ENCODE peak calls at places on chromosome 6, in nine cellular contexts. H is H1, O is GM12878, P is stomach, Y is sigmoid colon, Q is transverse colon, N is spleen, A is HCT116, K is GM12892. X is an unnamed sample.

GRCh38 chr6:12363651-12364381 is 73.7 kb downstream of the EDN1 start:
- DNase-seq in H (no peak), O (peak), P (peak), Y (no peak), Q (peak), N (peak), A (no peak), K (no peak), X (no peak)

GRCh38 chr6:33126101-33126714 is 50.4 kb downstream of the HLA-DPB1 start:
- DNase-seq in H (peak), O (no peak), P (peak), Y (peak), Q (peak), N (peak), A (peak), K (no peak), X (peak)

GRCh38 chr6:79506251-79506650 is 31.0 kb downstream of the LCA5 start:
- DNase-seq in H (no peak), O (no peak), P (no peak), Y (no peak), Q (no peak), N (no peak), A (no peak), K (no peak), X (no peak)

GRCh38 chr6:112802154-112802553 is 455.0 kb downstream of the RFPL4B start:
- DNase-seq in H (no peak), O (no peak), P (no peak), Y (no peak), Q (no peak), N (no peak), A (no peak), K (no peak), X (no peak)

GRCh38 chr6:101531538-101531937 is 138.0 kb downstream of the GRIK2 start:
- DNase-seq in H (no peak), O (no peak), P (no peak), Y (no peak), Q (no peak), N (no peak), A (no peak), K (no peak), X (no peak)

GRCh38 chr6:158660331-158660730 is 10.5 kb downstream of the SYTL3 start:
- DNase-seq in H (peak), O (no peak), P (peak), Y (peak), Q (peak), N (peak), A (no peak), K (no peak), X (peak)

GRCh38 chr6:149723771-149724417 is 6.0 kb upstream of the LATS1 start:
- DNase-seq in H (no peak), O (no peak), P (peak), Y (no peak), Q (peak), N (peak), A (peak), K (no peak), X (peak)

GRCh38 chr6:15968519-15968918 is 160.4 kb upstream of the MYLIP start:
- DNase-seq in H (no peak), O (no peak), P (no peak), Y (no peak), Q (no peak), N (no peak), A (no peak), K (no peak), X (no peak)

GRCh38 chr6:153126218-153126617 is 4.9 kb downstream of the RGS17 start:
- DNase-seq in H (no peak), O (no peak), P (no peak), Y (no peak), Q (no peak), N (no peak), A (no peak), K (no peak), X (no peak)

GRCh38 chr6:52154381-52154780 is 31.8 kb upstream of the IL17A start:
- DNase-seq in H (no peak), O (no peak), P (no peak), Y (no peak), Q (no peak), N (no peak), A (no peak), K (no peak), X (no peak)

GRCh38 chr6:3323696-3324261 is 65.0 kb downstream of the PSMG4 start:
- DNase-seq in H (no peak), O (no peak), P (no peak), Y (no peak), Q (no peak), N (peak), A (no peak), K (no peak), X (no peak)

GRCh38 chr6:31966997-31967925 is 4.7 kb downstream of the DXO start:
- DNase-seq in H (no peak), O (no peak), P (no peak), Y (no peak), Q (no peak), N (peak), A (no peak), K (no peak), X (no peak)

GRCh38 chr6:123940551-123940950 is 136.9 kb downstream of the NKAIN2 start:
- DNase-seq in H (no peak), O (no peak), P (no peak), Y (no peak), Q (no peak), N (no peak), A (no peak), K (no peak), X (no peak)

GRCh38 chr6:66134021-66134420 is 427.0 kb upstream of the EYS start:
- DNase-seq in H (no peak), O (no peak), P (no peak), Y (no peak), Q (no peak), N (no peak), A (no peak), K (no peak), X (no peak)

GRCh38 chr6:89613790-89614189 is 24.8 kb downstream of the LYRM2 start:
- DNase-seq in H (no peak), O (no peak), P (no peak), Y (no peak), Q (no peak), N (no peak), A (no peak), K (no peak), X (no peak)

GRCh38 chr6:56803594-56803993 is 151.3 kb upstream of the BEND6 start:
- DNase-seq in H (no peak), O (no peak), P (no peak), Y (no peak), Q (no peak), N (no peak), A (no peak), K (no peak), X (no peak)

GRCh38 chr6:130020892-130021483 is 2.6 kb downstream of the L3MBTL3 start:
- DNase-seq in H (peak), O (peak), P (peak), Y (peak), Q (peak), N (peak), A (peak), K (peak), X (peak)
- TF ChIP-seq POLR2AphosphoS5 in H (no peak), O (no peak), P (peak), Y (peak), Q (no peak), N (peak), A (no peak), K (no peak), X (peak)

GRCh38 chr6:108565893-108566292 is 5.2 kb downstream of the FOXO3 start:
- DNase-seq in H (no peak), O (no peak), P (no peak), Y (peak), Q (peak), N (no peak), A (no peak), K (no peak), X (no peak)
- TF ChIP-seq POLR2AphosphoS5 in H (no peak), O (no peak), P (peak), Y (peak), Q (peak), N (peak), A (no peak), K (no peak), X (peak)

GRCh38 chr6:27016689-27017088 is 230.8 kb upstream of the PRSS16 start:
- DNase-seq in H (no peak), O (no peak), P (no peak), Y (no peak), Q (no peak), N (no peak), A (no peak), K (no peak), X (no peak)

GRCh38 chr6:27025351-27025750 is 222.2 kb upstream of the PRSS16 start:
- DNase-seq in H (no peak), O (no peak), P (no peak), Y (no peak), Q (no peak), N (no peak), A (no peak), K (no peak), X (no peak)

GRCh38 chr6:27020553-27020880 is 227.0 kb upstream of the PRSS16 start:
- DNase-seq in H (no peak), O (no peak), P (no peak), Y (no peak), Q (no peak), N (no peak), A (no peak), K (no peak), X (no peak)

GRCh38 chr6:27023664-27024063 is 223.8 kb upstream of the PRSS16 start:
- DNase-seq in H (no peak), O (no peak), P (no peak), Y (no peak), Q (no peak), N (no peak), A (no peak), K (no peak), X (no peak)

GRCh38 chr6:27019651-27020552 is 227.6 kb upstream of the PRSS16 start:
- DNase-seq in H (peak), O (peak), P (peak), Y (peak), Q (peak), N (peak), A (peak), K (peak), X (peak)
- TF ChIP-seq POLR2AphosphoS5 in H (peak), O (peak), P (peak), Y (peak), Q (peak), N (peak), A (peak), K (no peak), X (peak)

GRCh38 chr6:7409740-7410139 is 20.1 kb downstream of the RIOK1 start:
- DNase-seq in H (no peak), O (no peak), P (no peak), Y (no peak), Q (no peak), N (no peak), A (no peak), K (no peak), X (no peak)

GRCh38 chr6:7410801-7411200 is 21.2 kb downstream of the RIOK1 start:
- DNase-seq in H (no peak), O (no peak), P (no peak), Y (no peak), Q (no peak), N (no peak), A (no peak), K (no peak), X (no peak)

GRCh38 chr6:7402746-7403145 is 13.1 kb downstream of the RIOK1 start:
- DNase-seq in H (no peak), O (no peak), P (no peak), Y (no peak), Q (no peak), N (no peak), A (no peak), K (no peak), X (no peak)

GRCh38 chr6:7404546-7404945 is 14.9 kb downstream of the RIOK1 start:
- DNase-seq in H (no peak), O (no peak), P (no peak), Y (no peak), Q (no peak), N (no peak), A (no peak), K (no peak), X (no peak)

GRCh38 chr6:7406743-7407142 is 17.1 kb downstream of the RIOK1 start:
- DNase-seq in H (no peak), O (no peak), P (no peak), Y (no peak), Q (no peak), N (no peak), A (no peak), K (no peak), X (no peak)
- TF ChIP-seq POLR2AphosphoS5 in H (no peak), O (no peak), P (no peak), Y (no peak), Q (no peak), N (no peak), A (no peak), K (no peak), X (no peak)

GRCh38 chr6:125787791-125788190 is 3.0 kb upstream of the NCOA7 start:
- DNase-seq in H (no peak), O (no peak), P (peak), Y (no peak), Q (no peak), N (no peak), A (no peak), K (no peak), X (no peak)

GRCh38 chr6:125791151-125791819 is 525 bp downstream of the NCOA7 start:
- DNase-seq in H (no peak), O (no peak), P (peak), Y (no peak), Q (peak), N (peak), A (no peak), K (no peak), X (peak)

GRCh38 chr6:125789167-125789566 is 1.6 kb upstream of the NCOA7 start:
- DNase-seq in H (no peak), O (no peak), P (no peak), Y (peak), Q (no peak), N (peak), A (no peak), K (no peak), X (no peak)

GRCh38 chr6:125790403-125791150 is at the start of gene NCOA7:
- DNase-seq in H (peak), O (no peak), P (peak), Y (peak), Q (peak), N (peak), A (no peak), K (peak), X (peak)

GRCh38 chr6:125789576-125790402 is 971 bp upstream of the NCOA7 start:
- DNase-seq in H (peak), O (no peak), P (peak), Y (peak), Q (peak), N (peak), A (no peak), K (no peak), X (peak)
- TF ChIP-seq POLR2AphosphoS5 in H (peak), O (peak), P (no peak), Y (peak), Q (peak), N (no peak), A (no peak), K (no peak), X (no peak)

GRCh38 chr6:114052141-114052540 is 81.2 kb upstream of the HDAC2 start:
- DNase-seq in H (no peak), O (no peak), P (no peak), Y (no peak), Q (no peak), N (no peak), A (no peak), K (no peak), X (no peak)

GRCh38 chr6:114058435-114058834 is 87.5 kb upstream of the HDAC2 start:
- DNase-seq in H (no peak), O (no peak), P (no peak), Y (no peak), Q (no peak), N (no peak), A (no peak), K (no peak), X (no peak)

GRCh38 chr6:114053791-114054190 is 82.8 kb upstream of the HDAC2 start:
- DNase-seq in H (no peak), O (no peak), P (no peak), Y (no peak), Q (no peak), N (no peak), A (no peak), K (no peak), X (no peak)

GRCh38 chr6:114055758-114056157 is 84.8 kb upstream of the HDAC2 start:
- DNase-seq in H (no peak), O (no peak), P (no peak), Y (no peak), Q (no peak), N (no peak), A (no peak), K (no peak), X (no peak)

GRCh38 chr6:114055319-114055718 is 84.4 kb upstream of the HDAC2 start:
- DNase-seq in H (no peak), O (no peak), P (no peak), Y (no peak), Q (no peak), N (no peak), A (no peak), K (no peak), X (no peak)
- TF ChIP-seq POLR2AphosphoS5 in H (no peak), O (no peak), P (no peak), Y (no peak), Q (no peak), N (no peak), A (no peak), K (no peak), X (no peak)

GRCh38 chr6:24359640-24360454 is 2.0 kb upstream of the DCDC2 start:
- DNase-seq in H (peak), O (peak), P (peak), Y (peak), Q (peak), N (peak), A (peak), K (peak), X (peak)
- TF ChIP-seq POLR2AphosphoS5 in H (no peak), O (no peak), P (peak), Y (no peak), Q (no peak), N (no peak), A (peak), K (no peak), X (no peak)

X was measured in prostate gland.